ENCODE peak calls at places on chromosomes 3 and 15, in six cellular contexts. L is stimulated activated CD8-positive, alpha-beta memory T cell treated with anti-CD3 and anti-CD28 coated beads, Interleukin-4, amount 100 ng/mL, for 1 hour; B is activated T-cell treated with anti-CD3 and anti-CD28 coated beads for 24 hours; O is GM20000; A is fibroblast of villous mesenchyme; R is astrocyte of the spinal cord. V is an unnamed sample.

GRCh38 chr15:90648137-90649070 is 68.7 kb upstream of the BLM start:
- DNase-seq in R (peak), O (peak), L (peak), B (peak), A (peak), V (peak)

GRCh38 chr3:140508545-140508944 is 169.3 kb upstream of the TRIM42 start:
- DNase-seq in R (no peak), A (no peak), O (no peak), L (no peak), B (no peak), V (no peak)

GRCh38 chr15:77475898-77476297 is 55.2 kb downstream of the HMG20A start:
- DNase-seq in O (no peak), B (no peak), R (no peak), A (no peak), L (no peak), V (no peak)

GRCh38 chr3:175238848-175239247 is 379.7 kb downstream of the NAALADL2 start:
- DNase-seq in L (no peak), R (no peak), B (no peak), O (no peak), A (no peak), V (no peak)

GRCh38 chr3:61627768-61628185 is 66.4 kb downstream of the PTPRG start:
- DNase-seq in R (peak), O (no peak), L (no peak), B (no peak), A (peak), V (peak)

GRCh38 chr15:33621156-33621555 is 310.4 kb downstream of the RYR3 start:
- DNase-seq in A (no peak), O (no peak), B (no peak), L (no peak), R (no peak), V (no peak)

GRCh38 chr3:132262305-132262704 is 54.9 kb upstream of the ACP3 start:
- DNase-seq in L (no peak), B (no peak), R (no peak), O (no peak), A (no peak), V (no peak)

GRCh38 chr3:157447026-157447694 is 10.5 kb downstream of the PTX3 start:
- DNase-seq in A (peak), O (no peak), L (no peak), R (peak), B (no peak), V (no peak)

GRCh38 chr3:132622148-132622547 is 25.1 kb downstream of the ACKR4 start:
- DNase-seq in O (no peak), R (no peak), A (no peak), B (no peak), L (no peak), V (no peak)

GRCh38 chr3:132973441-132973840 is 64.8 kb upstream of the TMEM108 start:
- DNase-seq in A (no peak), O (no peak), B (no peak), L (no peak), R (no peak), V (no peak)

GRCh38 chr15:68652141-68652540 is 73.3 kb downstream of the CORO2B start:
- DNase-seq in R (no peak), A (no peak), B (no peak), O (no peak), L (no peak), V (no peak)

GRCh38 chr3:59101091-59101738 is 51.4 kb upstream of the CFAP20DC start:
- DNase-seq in R (peak), A (no peak), B (no peak), L (no peak), O (no peak), V (no peak)

GRCh38 chr3:173932624-173933023 is 535.1 kb downstream of the NLGN1 start:
- DNase-seq in R (peak), L (no peak), A (peak), B (no peak), O (no peak), V (no peak)

GRCh38 chr15:78951841-78952238 is 7.0 kb upstream of the CTSH start:
- DNase-seq in A (no peak), R (no peak), B (no peak), L (no peak), O (no peak), V (peak)

GRCh38 chr15:100216177-100216576 is 125.6 kb downstream of the ADAMTS17 start:
- DNase-seq in L (no peak), B (no peak), O (no peak), R (no peak), A (no peak), V (peak)

GRCh38 chr3:171028025-171028778 is 1.7 kb upstream of the SLC2A2 start:
- DNase-seq in O (no peak), L (no peak), A (peak), B (peak), R (peak), V (no peak)

GRCh38 chr3:134201201-134202130 is 49.2 kb downstream of the RYK start:
- DNase-seq in A (peak), L (no peak), O (no peak), R (peak), B (no peak), V (no peak)

GRCh38 chr3:109903100-109903499 is 565.8 kb upstream of the DPPA4 start:
- DNase-seq in A (no peak), R (no peak), L (no peak), O (no peak), B (no peak), V (no peak)

GRCh38 chr3:188283347-188283746 is 129.4 kb downstream of the LPP start:
- DNase-seq in L (no peak), A (peak), B (no peak), O (no peak), R (no peak), V (no peak)

GRCh38 chr3:107217161-107217560 is 160.1 kb upstream of the CCDC54 start:
- DNase-seq in L (no peak), O (no peak), A (peak), R (peak), B (no peak), V (no peak)

GRCh38 chr3:53728606-53729005 is 117.6 kb downstream of the CHDH start:
- DNase-seq in L (no peak), B (no peak), O (no peak), R (no peak), A (no peak), V (no peak)

GRCh38 chr15:80967451-80967850 is 22.2 kb downstream of the MESD start:
- DNase-seq in L (no peak), R (peak), B (no peak), O (no peak), A (peak), V (no peak)

GRCh38 chr3:12288466-12289129 is at the start of gene PPARG:
- DNase-seq in B (no peak), O (peak), R (peak), A (peak), L (no peak), V (no peak)

GRCh38 chr15:99424978-99425665 is 140.7 kb upstream of the MEF2A start:
- DNase-seq in R (peak), A (peak), L (peak), B (peak), O (peak), V (no peak)